ENCODE peak calls at places on chromosomes 16 and 17, in four cellular contexts. B, M, E and P are unnamed samples.
A peak's percentile ranks its signal among the peaks of the same experiment; 100 is the strongest.

GRCh38 chr17:17029938-17030337 is 12.3 kb upstream of the MPRIP start:
- DNase-seq in B (no peak), M (no peak), E (no peak), P (no peak)

GRCh38 chr17:76179496-76180467 is 38.7 kb upstream of the FOXJ1 start:
- DNase-seq in B (no peak), M (peak; percentile 49), E (no peak), P (no peak)

GRCh38 chr16:81158964-81159363 is 62.8 kb upstream of the GCSH start:
- DNase-seq in B (no peak), M (no peak), E (peak; percentile 41), P (no peak)

GRCh38 chr17:66306413-66306812 is 4.0 kb downstream of the PRKCA start:
- DNase-seq in B (no peak), M (no peak), E (no peak), P (no peak)

GRCh38 chr16:23351360-23351759 is 49.3 kb downstream of the SCNN1B start:
- DNase-seq in B (no peak), M (no peak), E (no peak), P (no peak)

GRCh38 chr17:3956558-3956957 is 7.7 kb downstream of the ATP2A3 start:
- DNase-seq in B (no peak), M (no peak), E (no peak), P (no peak)

GRCh38 chr16:14334366-14335105 is 263.4 kb downstream of the MRTFB start:
- DNase-seq in B (no peak), M (no peak), E (no peak), P (no peak)

GRCh38 chr16:30534368-30535105 is at the start of gene ZNF747:
- DNase-seq in B (peak; percentile 77), M (peak; percentile 84), E (peak; percentile 92), P (peak; percentile 89)

GRCh38 chr16:50246299-50247122 is 19.8 kb upstream of the ADCY7 start:
- DNase-seq in B (no peak), M (no peak), E (no peak), P (peak; percentile 51)

GRCh38 chr16:88983157-88983556 is 6.2 kb upstream of the CBFA2T3 start:
- DNase-seq in B (no peak), M (no peak), E (no peak), P (no peak)

GRCh38 chr17:82380860-82381702 is 9.5 kb downstream of the UTS2R start:
- DNase-seq in B (no peak), M (no peak), E (no peak), P (no peak)

GRCh38 chr16:58421529-58421928 is 29.3 kb downstream of the GINS3 start:
- DNase-seq in B (no peak), M (no peak), E (no peak), P (no peak)

GRCh38 chr16:48539485-48540221 is 70.3 kb downstream of the N4BP1 start:
- DNase-seq in B (no peak), M (no peak), E (no peak), P (no peak)

GRCh38 chr16:25264599-25264998 is 7.0 kb upstream of the ZKSCAN2 start:
- DNase-seq in B (no peak), M (peak; percentile 31), E (no peak), P (peak; percentile 12)

GRCh38 chr17:39357488-39357887 is 43.9 kb downstream of the FBXL20 start:
- DNase-seq in B (no peak), M (no peak), E (no peak), P (no peak)

GRCh38 chr17:12256380-12256995 is 235.8 kb downstream of the MAP2K4 start:
- DNase-seq in B (peak; percentile 55), M (peak; percentile 29), E (peak; percentile 35), P (no peak)

GRCh38 chr17:8292639-8293395 is 2.4 kb downstream of the SLC25A35 start:
- DNase-seq in B (no peak), M (no peak), E (no peak), P (no peak)

GRCh38 chr17:17140590-17140980 is 65.5 kb downstream of the PLD6 start:
- DNase-seq in B (peak; percentile 70), M (peak; percentile 15), E (no peak), P (no peak)

GRCh38 chr17:63039342-63039741 is 73.3 kb downstream of the TANC2 start:
- DNase-seq in B (no peak), M (no peak), E (no peak), P (no peak)

GRCh38 chr17:68310141-68310540 is 18.8 kb downstream of the ARSG start:
- DNase-seq in B (no peak), M (no peak), E (no peak), P (no peak)

GRCh38 chr17:64042700-64043485 is 22.5 kb upstream of the ICAM2 start:
- DNase-seq in B (no peak), M (no peak), E (no peak), P (no peak)

GRCh38 chr16:87860553-87861299 is 8.6 kb downstream of the SLC7A5 start:
- DNase-seq in B (peak; percentile 27), M (no peak), E (peak; percentile 84), P (no peak)

GRCh38 chr17:47955497-47956461 is 1.9 kb downstream of the PRR15L start:
- DNase-seq in B (no peak), M (no peak), E (no peak), P (no peak)

GRCh38 chr17:8698142-8699050 is 46.2 kb downstream of the CCDC42 start:
- DNase-seq in B (no peak), M (peak; percentile 52), E (no peak), P (no peak)

GRCh38 chr17:57916925-57917858 is 38.0 kb downstream of the CUEDC1 start:
- DNase-seq in B (no peak), M (no peak), E (peak; percentile 53), P (no peak)

GRCh38 chr17:44331249-44331760 is 6.7 kb upstream of the SLC25A39 start:
- DNase-seq in B (peak; percentile 84), M (peak; percentile 69), E (peak; percentile 84), P (peak; percentile 80)

GRCh38 chr16:2854700-2855309 is 3.2 kb downstream of the PRSS22 start:
- DNase-seq in B (no peak), M (peak; percentile 61), E (no peak), P (peak; percentile 65)

GRCh38 chr16:49528035-49528434 is 154.4 kb downstream of the C16orf78 start:
- DNase-seq in B (no peak), M (no peak), E (no peak), P (no peak)

GRCh38 chr16:55480228-55480655 is 1.2 kb downstream of the MMP2 start:
- DNase-seq in B (no peak), M (no peak), E (no peak), P (peak; percentile 44)

GRCh38 chr17:82315703-82316358 is 1.6 kb downstream of the CD7 start:
- DNase-seq in B (no peak), M (no peak), E (no peak), P (no peak)

GRCh38 chr17:67779098-67779672 is 46.1 kb upstream of the BPTF start:
- DNase-seq in B (peak; percentile 66), M (peak; percentile 71), E (peak; percentile 74), P (peak; percentile 73)

GRCh38 chr17:28472871-28473497 is 460 bp upstream of the SLC13A2 start:
- DNase-seq in B (no peak), M (no peak), E (no peak), P (no peak)

GRCh38 chr17:80942360-80943345 is 49.0 kb upstream of the CHMP6 start:
- DNase-seq in B (no peak), M (no peak), E (no peak), P (peak; percentile 5)

DNA sequence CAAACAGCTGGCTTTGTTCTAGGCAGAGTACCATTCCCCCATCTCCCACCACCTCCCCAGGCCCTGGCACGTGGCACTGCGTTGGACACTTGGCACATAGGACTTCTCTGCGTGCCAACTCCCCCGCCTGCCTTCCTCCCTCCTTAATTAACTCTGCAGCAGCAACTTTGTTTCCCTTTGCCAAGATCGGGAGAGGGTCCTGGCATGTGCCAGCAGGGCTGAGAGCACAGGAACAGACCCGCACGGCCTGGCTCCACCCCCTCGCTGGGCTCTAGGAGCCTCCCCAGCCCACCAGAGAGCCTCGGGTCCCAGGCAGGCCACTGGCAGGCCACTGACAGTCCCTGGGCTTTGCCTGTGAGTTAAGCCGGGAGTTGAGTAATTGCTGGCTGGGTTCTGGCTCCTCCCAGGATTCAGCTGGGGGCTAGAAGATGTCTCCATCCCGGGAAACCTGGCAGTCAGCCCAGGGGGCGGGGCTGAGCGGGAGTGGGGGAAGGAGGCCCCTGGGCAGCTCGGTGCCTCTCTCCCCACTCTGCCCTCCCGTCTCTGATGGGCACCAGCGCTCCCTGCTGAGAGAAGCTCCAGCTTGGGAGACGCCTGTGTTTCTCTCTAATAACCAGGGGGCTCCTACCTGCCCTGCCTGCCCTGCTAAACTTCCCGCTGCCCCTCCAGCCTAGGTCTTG is 224.0 kb upstream of the TNRC6C start:
- DNase-seq in B (peak; percentile 44), M (peak; percentile 78), E (peak; percentile 21), P (peak; percentile 47)
- TF ChIP-seq HMGXB4 in B (no peak), M (no peak), E (no peak), P (no peak)

GRCh38 chr17:42266918-42267766 is 9.0 kb downstream of the STAT5B start:
- DNase-seq in B (peak; percentile 79), M (peak; percentile 41), E (no peak), P (no peak)
- TF ChIP-seq HMGXB4 in B (no peak), M (no peak), E (no peak), P (no peak)

DNA sequence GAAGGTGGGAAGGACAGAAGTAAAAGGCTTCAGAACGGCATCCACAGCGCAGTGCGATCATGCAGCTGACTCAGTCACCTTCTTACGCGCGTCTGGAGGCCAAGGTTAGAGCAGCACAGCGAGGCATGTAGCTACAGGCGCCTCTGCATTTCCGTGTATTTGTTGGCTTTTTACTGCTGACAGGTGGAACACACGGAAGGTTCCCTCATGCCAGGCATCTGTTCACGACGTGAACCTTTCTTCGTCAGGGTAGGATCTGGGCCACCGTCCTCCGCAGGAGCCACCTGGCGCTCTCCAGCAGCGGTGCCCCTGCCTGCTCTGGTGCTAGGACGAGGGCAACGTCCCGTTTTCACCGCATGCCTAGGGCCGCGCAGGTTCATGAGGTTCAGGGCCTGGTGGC is 15.3 kb downstream of the TMEM204 start:
- DNase-seq in B (no peak), M (no peak), E (no peak), P (no peak)
- TF ChIP-seq HMGXB4 in B (no peak), M (no peak), E (no peak), P (no peak)

DNA sequence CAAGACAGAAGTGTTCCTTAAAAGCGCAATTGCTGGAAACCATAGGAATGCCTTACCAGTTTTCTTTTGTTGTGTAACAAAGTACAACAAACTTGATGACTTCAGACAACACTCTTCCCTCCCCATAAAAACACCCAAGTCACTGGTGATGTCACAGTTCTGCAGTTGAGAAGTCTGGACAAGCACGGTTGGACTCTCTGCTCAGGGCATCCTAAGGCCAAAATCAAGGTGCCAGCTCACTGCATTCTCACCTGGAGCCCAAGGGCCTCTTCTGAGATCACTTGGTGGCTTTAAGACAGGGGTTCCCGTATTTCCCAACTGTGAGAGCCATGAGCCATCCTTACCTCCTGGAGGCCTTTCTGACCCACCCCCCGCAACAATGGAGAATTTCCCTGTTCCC is 45.6 kb upstream of the MEAK7 start:
- DNase-seq in B (no peak), M (no peak), E (no peak), P (no peak)
- TF ChIP-seq HMGXB4 in B (no peak), M (no peak), E (no peak), P (no peak)